ENCODE peak calls at places on chromosomes 12 and 14, in nine cellular contexts. One of them, this sample, is unnamed.

GRCh38 chr12:106084048-106084671 is 54.6 kb downstream of the NUAK1 start:
- DNase-seq in RPMI8226: no peak
- DNase-seq in fibroblast of lung: peak; percentile 53
- DNase-seq in EL: peak; percentile 95
- DNase-seq in activated gamma-delta T cell: no peak
- DNase-seq in stimulated activated CD4-positive, alpha-beta T cell treated with anti-CD3 and anti-CD28 coated beads, TNF-alpha, amount 100 ng/mL, for 48 hours: no peak
- DNase-seq in NCI-H460: no peak
- DNase-seq in NCI-H345: no peak
- DNase-seq in neural progenitor cell: peak; percentile 90
- DNase-seq in this sample: peak; percentile 84

GRCh38 chr14:103686831-103687485 is 28.3 kb downstream of the XRCC3 start:
- DNase-seq in NCI-H460: no peak
- DNase-seq in RPMI8226: no peak
- DNase-seq in neural progenitor cell: no peak
- DNase-seq in stimulated activated CD4-positive, alpha-beta T cell treated with anti-CD3 and anti-CD28 coated beads, TNF-alpha, amount 100 ng/mL, for 48 hours: no peak
- DNase-seq in EL: peak; percentile 56
- DNase-seq in activated gamma-delta T cell: no peak
- DNase-seq in NCI-H345: no peak
- DNase-seq in fibroblast of lung: no peak
- DNase-seq in this sample: no peak

GRCh38 chr14:101586531-101587402 is 25.5 kb downstream of the DIO3 start:
- DNase-seq in NCI-H460: no peak
- DNase-seq in RPMI8226: no peak
- DNase-seq in fibroblast of lung: no peak
- DNase-seq in NCI-H345: no peak
- DNase-seq in neural progenitor cell: no peak
- DNase-seq in activated gamma-delta T cell: no peak
- DNase-seq in stimulated activated CD4-positive, alpha-beta T cell treated with anti-CD3 and anti-CD28 coated beads, TNF-alpha, amount 100 ng/mL, for 48 hours: no peak
- DNase-seq in EL: no peak
- DNase-seq in this sample: no peak

GRCh38 chr12:22238211-22238610 is 96.3 kb downstream of the ST8SIA1 start:
- DNase-seq in NCI-H460: no peak
- DNase-seq in activated gamma-delta T cell: no peak
- DNase-seq in neural progenitor cell: no peak
- DNase-seq in stimulated activated CD4-positive, alpha-beta T cell treated with anti-CD3 and anti-CD28 coated beads, TNF-alpha, amount 100 ng/mL, for 48 hours: no peak
- DNase-seq in EL: no peak
- DNase-seq in RPMI8226: no peak
- DNase-seq in fibroblast of lung: no peak
- DNase-seq in NCI-H345: no peak
- DNase-seq in this sample: peak; percentile 11

GRCh38 chr12:52740591-52740990 is 36.6 kb downstream of the KRT76 start:
- DNase-seq in RPMI8226: no peak
- DNase-seq in stimulated activated CD4-positive, alpha-beta T cell treated with anti-CD3 and anti-CD28 coated beads, TNF-alpha, amount 100 ng/mL, for 48 hours: no peak
- DNase-seq in EL: no peak
- DNase-seq in NCI-H460: no peak
- DNase-seq in NCI-H345: peak; percentile 13
- DNase-seq in fibroblast of lung: no peak
- DNase-seq in activated gamma-delta T cell: no peak
- DNase-seq in neural progenitor cell: no peak
- DNase-seq in this sample: no peak

GRCh38 chr12:119713551-119714031 is 45.7 kb downstream of the PRKAB1 start:
- DNase-seq in NCI-H460: no peak
- DNase-seq in neural progenitor cell: no peak
- DNase-seq in fibroblast of lung: no peak
- DNase-seq in NCI-H345: peak; percentile 22
- DNase-seq in EL: no peak
- DNase-seq in RPMI8226: no peak
- DNase-seq in activated gamma-delta T cell: no peak
- DNase-seq in stimulated activated CD4-positive, alpha-beta T cell treated with anti-CD3 and anti-CD28 coated beads, TNF-alpha, amount 100 ng/mL, for 48 hours: no peak
- DNase-seq in this sample: no peak

GRCh38 chr12:64269161-64269560 is 47.1 kb upstream of the KICS2 start:
- DNase-seq in NCI-H460: no peak
- DNase-seq in stimulated activated CD4-positive, alpha-beta T cell treated with anti-CD3 and anti-CD28 coated beads, TNF-alpha, amount 100 ng/mL, for 48 hours: no peak
- DNase-seq in fibroblast of lung: no peak
- DNase-seq in activated gamma-delta T cell: no peak
- DNase-seq in EL: no peak
- DNase-seq in NCI-H345: peak; percentile 92
- DNase-seq in neural progenitor cell: no peak
- DNase-seq in RPMI8226: no peak
- DNase-seq in this sample: no peak

GRCh38 chr12:111446044-111446581 is 40.4 kb downstream of the SH2B3 start:
- DNase-seq in EL: peak; percentile 54
- DNase-seq in NCI-H460: no peak
- DNase-seq in neural progenitor cell: no peak
- DNase-seq in RPMI8226: no peak
- DNase-seq in stimulated activated CD4-positive, alpha-beta T cell treated with anti-CD3 and anti-CD28 coated beads, TNF-alpha, amount 100 ng/mL, for 48 hours: no peak
- DNase-seq in activated gamma-delta T cell: no peak
- DNase-seq in fibroblast of lung: peak; percentile 59
- DNase-seq in NCI-H345: peak; percentile 47
- DNase-seq in this sample: peak; percentile 33

This sample was measured in H4.